ENCODE peak calls at places on chromosomes 6 and 20, in five cellular contexts. One of them, this sample, is unnamed.

GRCh38 chr20:44594730-44595129 is 12.4 kb downstream of the PKIG start:
- DNase-seq in HCT116: no peak
- DNase-seq in right cardiac atrium: peak
- DNase-seq in ovary: no peak
- DNase-seq in mesendoderm: peak
- DNase-seq in this sample: no peak

GRCh38 chr6:90484903-90485302 is 102.0 kb downstream of the MAP3K7 start:
- DNase-seq in mesendoderm: no peak
- DNase-seq in right cardiac atrium: no peak
- DNase-seq in HCT116: no peak
- DNase-seq in ovary: no peak
- DNase-seq in this sample: no peak

GRCh38 chr6:152575621-152576150 is 61.5 kb downstream of the SYNE1 start:
- DNase-seq in mesendoderm: peak
- DNase-seq in right cardiac atrium: no peak
- DNase-seq in ovary: no peak
- DNase-seq in HCT116: no peak
- DNase-seq in this sample: no peak

GRCh38 chr6:134145786-134146185 is 93.4 kb upstream of the SLC2A12 start:
- DNase-seq in HCT116: no peak
- DNase-seq in right cardiac atrium: no peak
- DNase-seq in mesendoderm: peak
- DNase-seq in ovary: no peak
- DNase-seq in this sample: no peak

GRCh38 chr6:145878591-145879295 is 64.1 kb upstream of the FBXO30 start:
- DNase-seq in HCT116: no peak
- DNase-seq in right cardiac atrium: no peak
- DNase-seq in mesendoderm: no peak
- DNase-seq in ovary: no peak
- DNase-seq in this sample: no peak

GRCh38 chr20:39036011-39036410 is 73.9 kb downstream of the DHX35 start:
- DNase-seq in right cardiac atrium: no peak
- DNase-seq in mesendoderm: no peak
- DNase-seq in HCT116: no peak
- DNase-seq in ovary: no peak
- DNase-seq in this sample: no peak

GRCh38 chr6:26613717-26614683 is 17.2 kb downstream of the ABT1 start:
- DNase-seq in HCT116: no peak
- DNase-seq in ovary: no peak
- DNase-seq in mesendoderm: peak
- DNase-seq in right cardiac atrium: peak
- DNase-seq in this sample: no peak

GRCh38 chr20:47389867-47390347 is 33.4 kb upstream of the ZMYND8 start:
- DNase-seq in ovary: no peak
- DNase-seq in HCT116: no peak
- DNase-seq in mesendoderm: no peak
- DNase-seq in right cardiac atrium: no peak
- DNase-seq in this sample: no peak

GRCh38 chr6:112833546-112834215 is 486.6 kb downstream of the RFPL4B start:
- DNase-seq in right cardiac atrium: no peak
- DNase-seq in mesendoderm: no peak
- DNase-seq in ovary: no peak
- DNase-seq in HCT116: no peak
- DNase-seq in this sample: no peak

GRCh38 chr20:45097485-45098095 is 3.3 kb downstream of the KCNS1 start:
- DNase-seq in mesendoderm: peak
- DNase-seq in right cardiac atrium: peak
- DNase-seq in HCT116: no peak
- DNase-seq in ovary: no peak
- DNase-seq in this sample: peak

GRCh38 chr6:2658788-2659187 is 91.9 kb downstream of the MYLK4 start:
- DNase-seq in right cardiac atrium: no peak
- DNase-seq in HCT116: peak
- DNase-seq in ovary: no peak
- DNase-seq in mesendoderm: peak
- DNase-seq in this sample: no peak

GRCh38 chr6:12203001-12203400 is 87.2 kb upstream of the EDN1 start:
- DNase-seq in ovary: no peak
- DNase-seq in HCT116: no peak
- DNase-seq in mesendoderm: peak
- DNase-seq in right cardiac atrium: no peak
- DNase-seq in this sample: no peak

GRCh38 chr6:53250761-53251672 is 97.7 kb downstream of the ELOVL5 start:
- DNase-seq in mesendoderm: no peak
- DNase-seq in HCT116: no peak
- DNase-seq in right cardiac atrium: no peak
- DNase-seq in ovary: no peak
- DNase-seq in this sample: no peak

GRCh38 chr20:17655865-17656489 is 26.1 kb downstream of the RRBP1 start:
- DNase-seq in HCT116: no peak
- DNase-seq in mesendoderm: peak
- DNase-seq in right cardiac atrium: no peak
- DNase-seq in ovary: no peak
- DNase-seq in this sample: no peak

GRCh38 chr6:7647504-7647903 is 57.5 kb downstream of the SNRNP48 start:
- DNase-seq in right cardiac atrium: no peak
- DNase-seq in mesendoderm: no peak
- DNase-seq in HCT116: no peak
- DNase-seq in ovary: no peak
- DNase-seq in this sample: no peak

GRCh38 chr6:46734867-46735719 is at the start of gene PLA2G7:
- DNase-seq in mesendoderm: peak
- DNase-seq in right cardiac atrium: peak
- DNase-seq in ovary: peak
- DNase-seq in HCT116: no peak
- DNase-seq in this sample: peak

GRCh38 chr20:62692176-62692575 is 16.5 kb upstream of the NTSR1 start:
- DNase-seq in ovary: no peak
- DNase-seq in HCT116: no peak
- DNase-seq in mesendoderm: no peak
- DNase-seq in right cardiac atrium: no peak
- DNase-seq in this sample: no peak

GRCh38 chr6:54096811-54097210 is 14.4 kb upstream of the MLIP start:
- DNase-seq in right cardiac atrium: no peak
- DNase-seq in HCT116: no peak
- DNase-seq in mesendoderm: no peak
- DNase-seq in ovary: no peak
- DNase-seq in this sample: no peak

GRCh38 chr6:135162678-135163439 is 18.2 kb upstream of the MYB start:
- DNase-seq in HCT116: peak
- DNase-seq in right cardiac atrium: peak
- DNase-seq in ovary: no peak
- DNase-seq in mesendoderm: peak
- DNase-seq in this sample: peak

GRCh38 chr20:3557237-3557636 is 86.4 kb downstream of the ATRN start:
- DNase-seq in right cardiac atrium: no peak
- DNase-seq in ovary: no peak
- DNase-seq in HCT116: no peak
- DNase-seq in mesendoderm: no peak
- DNase-seq in this sample: no peak

GRCh38 chr6:10350720-10351119 is 64.2 kb downstream of the TFAP2A start:
- DNase-seq in right cardiac atrium: no peak
- DNase-seq in HCT116: no peak
- DNase-seq in ovary: no peak
- DNase-seq in mesendoderm: no peak
- DNase-seq in this sample: no peak

GRCh38 chr6:72643214-72643613 is 21.4 kb downstream of the KCNQ5 start:
- DNase-seq in mesendoderm: no peak
- DNase-seq in HCT116: no peak
- DNase-seq in ovary: no peak
- DNase-seq in right cardiac atrium: no peak
- DNase-seq in this sample: no peak

GRCh38 chr6:145428656-145429173 is 306.6 kb downstream of the EPM2A start:
- DNase-seq in ovary: no peak
- DNase-seq in HCT116: no peak
- DNase-seq in mesendoderm: peak
- DNase-seq in right cardiac atrium: no peak
- DNase-seq in this sample: no peak

DNA sequence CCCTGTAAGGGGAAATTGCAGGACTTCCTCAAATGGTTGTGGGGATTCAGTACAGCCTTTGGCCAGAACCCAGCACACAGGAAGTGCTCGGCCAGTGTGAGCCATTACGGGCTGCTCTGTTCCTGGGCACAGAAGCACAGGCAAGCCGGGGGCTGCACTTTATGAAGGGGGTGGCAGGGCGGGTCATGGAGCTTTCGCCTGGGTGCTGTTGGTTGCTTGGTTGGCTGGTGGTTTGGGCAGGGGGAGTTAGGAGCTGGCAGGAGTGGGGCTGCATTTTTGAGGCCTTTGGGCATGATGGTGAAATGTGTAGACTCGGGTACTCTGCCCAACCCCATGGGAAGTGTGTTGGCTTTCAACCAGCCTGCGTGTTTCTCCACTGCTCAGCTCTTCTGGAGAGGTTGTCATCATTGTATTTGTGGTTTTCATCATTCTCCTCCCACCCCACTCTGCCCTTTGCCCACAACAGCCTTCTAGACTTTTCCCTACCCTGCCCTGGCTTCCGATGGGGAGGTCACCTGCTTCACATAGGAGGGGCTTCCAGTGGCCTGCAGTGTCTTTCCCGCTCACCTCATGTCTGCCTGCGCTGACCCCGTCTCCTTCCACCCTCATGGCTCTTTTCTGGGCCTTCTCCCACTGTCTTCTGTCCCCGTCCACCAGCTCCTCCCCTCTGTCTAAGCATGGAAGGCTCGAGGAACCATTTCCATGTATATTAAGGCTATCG is 16.1 kb upstream of the RBM38 start:
- DNase-seq in right cardiac atrium: no peak
- DNase-seq in mesendoderm: no peak
- DNase-seq in HCT116: no peak
- DNase-seq in ovary: no peak
- DNase-seq in this sample: peak
- H3K4me3 ChIP-seq in right cardiac atrium: no peak
- H3K4me3 ChIP-seq in mesendoderm: no peak
- H3K4me3 ChIP-seq in HCT116: no peak
- H3K4me3 ChIP-seq in ovary: no peak
- H3K4me3 ChIP-seq in this sample: peak

GRCh38 chr6:143939364-143939763 is 68.7 kb downstream of the PLAGL1 start:
- DNase-seq in ovary: no peak
- DNase-seq in mesendoderm: no peak
- DNase-seq in HCT116: no peak
- DNase-seq in right cardiac atrium: no peak
- DNase-seq in this sample: no peak
- H3K4me3 ChIP-seq in ovary: no peak
- H3K4me3 ChIP-seq in mesendoderm: no peak
- H3K4me3 ChIP-seq in HCT116: no peak
- H3K4me3 ChIP-seq in right cardiac atrium: no peak
- H3K4me3 ChIP-seq in this sample: no peak

DNA sequence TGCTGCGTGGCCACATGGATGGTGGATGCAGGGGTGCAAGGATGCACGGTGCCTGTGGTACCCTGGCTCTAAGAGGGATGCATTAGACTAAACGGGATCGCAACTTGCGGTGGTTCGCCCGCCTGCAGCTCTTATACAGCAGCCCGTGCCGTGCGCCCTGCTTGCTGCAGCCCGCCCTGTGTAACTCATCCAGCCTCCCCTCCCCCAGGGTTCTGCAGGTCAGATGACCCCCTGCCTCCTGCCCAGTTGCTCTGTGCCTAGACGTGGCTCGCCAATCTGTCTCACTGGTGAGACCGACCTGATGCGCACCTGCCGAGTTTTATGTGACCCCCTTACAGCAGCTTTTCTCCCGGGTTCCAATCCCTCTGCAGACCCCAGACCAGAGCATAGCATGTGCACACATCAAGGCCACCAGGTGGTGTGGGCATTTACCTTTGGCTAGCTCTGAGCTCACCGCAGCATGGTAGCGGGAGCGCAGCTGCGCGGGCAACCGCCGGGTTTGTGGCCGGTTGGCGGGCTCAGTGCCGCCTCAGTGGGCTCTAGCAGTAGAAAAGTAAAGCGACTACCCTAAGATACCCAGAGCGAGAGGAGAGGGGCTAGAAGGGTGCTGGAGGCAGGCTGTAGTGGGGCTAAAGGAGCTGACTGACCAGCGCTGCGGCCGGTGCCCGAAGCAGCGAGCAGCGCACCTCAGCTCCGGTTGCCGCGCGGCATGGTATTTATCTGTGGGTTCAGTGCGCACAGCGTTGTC is 693 bp upstream of the GNAS-AS1 start:
- DNase-seq in HCT116: no peak
- DNase-seq in mesendoderm: no peak
- DNase-seq in ovary: no peak
- DNase-seq in right cardiac atrium: no peak
- DNase-seq in this sample: no peak
- H3K4me3 ChIP-seq in HCT116: no peak
- H3K4me3 ChIP-seq in mesendoderm: no peak
- H3K4me3 ChIP-seq in ovary: peak
- H3K4me3 ChIP-seq in right cardiac atrium: peak
- H3K4me3 ChIP-seq in this sample: no peak

GRCh38 chr6:6583836-6584235 is 4.7 kb upstream of the LY86 start:
- DNase-seq in ovary: no peak
- DNase-seq in right cardiac atrium: no peak
- DNase-seq in mesendoderm: no peak
- DNase-seq in HCT116: peak
- DNase-seq in this sample: no peak

GRCh38 chr6:6582111-6582510 is 6.4 kb upstream of the LY86 start:
- DNase-seq in ovary: no peak
- DNase-seq in right cardiac atrium: no peak
- DNase-seq in HCT116: no peak
- DNase-seq in mesendoderm: no peak
- DNase-seq in this sample: no peak

GRCh38 chr6:6585003-6585311 is 3.6 kb upstream of the LY86 start:
- DNase-seq in HCT116: no peak
- DNase-seq in mesendoderm: no peak
- DNase-seq in ovary: no peak
- DNase-seq in right cardiac atrium: no peak
- DNase-seq in this sample: no peak

GRCh38 chr6:6586167-6586566 is 2.4 kb upstream of the LY86 start:
- DNase-seq in mesendoderm: no peak
- DNase-seq in HCT116: no peak
- DNase-seq in ovary: no peak
- DNase-seq in right cardiac atrium: no peak
- DNase-seq in this sample: no peak

DNA sequence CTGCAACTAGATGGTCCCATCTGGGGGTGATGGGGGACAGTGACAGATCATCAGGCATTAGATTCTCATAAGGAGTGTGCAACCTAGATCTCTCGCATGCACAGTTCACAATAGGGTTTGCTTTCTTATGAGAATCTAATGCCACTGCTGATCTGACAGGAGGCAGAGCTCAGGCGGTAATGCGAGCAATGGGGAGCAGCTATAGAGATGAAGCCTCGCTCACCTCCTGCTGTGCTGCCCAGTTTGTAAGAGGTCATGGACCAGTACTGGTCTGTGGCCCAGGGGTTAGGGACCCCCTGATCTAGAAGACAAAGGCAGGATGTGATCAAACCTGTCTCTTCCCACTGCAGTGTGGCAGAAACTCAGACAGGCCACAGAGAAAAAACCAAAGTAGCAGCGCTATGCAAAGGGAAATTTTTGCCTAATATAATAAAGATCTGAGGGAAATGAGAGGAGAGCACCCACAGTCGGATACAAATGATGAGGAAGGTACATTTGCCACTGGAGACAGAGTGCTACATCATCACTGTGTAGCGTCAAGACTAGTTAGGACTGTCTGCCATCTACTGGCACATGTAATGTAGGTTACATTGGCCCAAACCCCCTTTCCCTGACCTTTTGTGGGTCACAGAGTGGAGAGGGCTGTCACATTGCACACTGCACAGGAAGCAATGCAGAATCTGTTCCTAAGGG is 4.1 kb upstream of the LY86 start:
- DNase-seq in right cardiac atrium: no peak
- DNase-seq in ovary: no peak
- DNase-seq in mesendoderm: no peak
- DNase-seq in HCT116: no peak
- DNase-seq in this sample: no peak
- H3K4me3 ChIP-seq in right cardiac atrium: no peak
- H3K4me3 ChIP-seq in ovary: no peak
- H3K4me3 ChIP-seq in mesendoderm: no peak
- H3K4me3 ChIP-seq in HCT116: no peak
- H3K4me3 ChIP-seq in this sample: no peak